ENCODE peak calls at places on chromosomes 2 and 18, in nine cellular contexts. O is upper lobe of right lung; U is MM.1S; V is CD8-positive, alpha-beta T cell; R is transverse colon; B is cardiac muscle cell; F is tibial artery; K is BJ; I is ovary. Z is an unnamed sample.

GRCh38 chr2:102139851-102140250 is 2.7 kb upstream of the IL1R1 start:
- DNase-seq in O (no peak), U (no peak), V (no peak), R (no peak), B (no peak), F (no peak), K (no peak), I (no peak), Z (no peak)

GRCh38 chr2:155965415-155966070 is 367.0 kb downstream of the NR4A2 start:
- DNase-seq in O (no peak), U (no peak), V (no peak), R (no peak), B (no peak), F (no peak), K (no peak), I (no peak), Z (peak; percentile 1)

GRCh38 chr2:118881490-118882129 is 34.2 kb upstream of the EN1 start:
- DNase-seq in O (peak; percentile 75), U (peak; percentile 79), V (peak; percentile 50), R (peak; percentile 65), B (peak; percentile 72), F (no peak), K (no peak), I (no peak), Z (peak; percentile 45)

GRCh38 chr2:86368181-86368824 is 30.9 kb upstream of the REEP1 start:
- DNase-seq in O (peak; percentile 69), U (peak; percentile 75), V (peak; percentile 32), R (peak; percentile 50), B (peak; percentile 78), F (peak; percentile 67), K (no peak), I (peak; percentile 22), Z (no peak)

GRCh38 chr2:241859436-241860183 is 916 bp upstream of the PDCD1 start:
- DNase-seq in O (peak; percentile 66), U (peak; percentile 80), V (peak; percentile 63), R (peak; percentile 47), B (no peak), F (peak; percentile 80), K (no peak), I (peak; percentile 86), Z (no peak)

GRCh38 chr2:98445708-98446577 is 1.3 kb downstream of the INPP4A start:
- DNase-seq in O (no peak), U (peak; percentile 74), V (peak; percentile 42), R (no peak), B (no peak), F (no peak), K (no peak), I (no peak), Z (no peak)

GRCh38 chr2:136008205-136008865 is 22.9 kb upstream of the DARS1 start:
- DNase-seq in O (peak; percentile 80), U (no peak), V (peak; percentile 80), R (peak; percentile 46), B (no peak), F (peak; percentile 72), K (no peak), I (no peak), Z (no peak)

GRCh38 chr2:217383620-217384019 is 523.8 kb upstream of the TNP1 start:
- DNase-seq in O (no peak), U (no peak), V (no peak), R (no peak), B (no peak), F (no peak), K (no peak), I (peak; percentile 41), Z (no peak)

GRCh38 chr2:69554981-69555380 is 88.6 kb downstream of the AAK1 start:
- DNase-seq in O (no peak), U (no peak), V (no peak), R (no peak), B (no peak), F (no peak), K (no peak), I (no peak), Z (no peak)

GRCh38 chr18:6441201-6441600 is 26.5 kb upstream of the L3MBTL4 start:
- DNase-seq in O (no peak), U (no peak), V (no peak), R (no peak), B (peak; percentile 26), F (no peak), K (no peak), I (no peak), Z (no peak)

GRCh38 chr2:36502081-36502480 is 95.9 kb downstream of the FEZ2 start:
- DNase-seq in O (no peak), U (no peak), V (no peak), R (no peak), B (no peak), F (no peak), K (no peak), I (no peak), Z (no peak)

GRCh38 chr18:23626451-23627279 is 36.0 kb downstream of the ANKRD29 start:
- DNase-seq in O (no peak), U (no peak), V (no peak), R (no peak), B (no peak), F (no peak), K (no peak), I (no peak), Z (no peak)

GRCh38 chr2:867296-867695 is 83.4 kb upstream of the SNTG2 start:
- DNase-seq in O (peak; percentile 27), U (no peak), V (no peak), R (no peak), B (no peak), F (no peak), K (no peak), I (no peak), Z (no peak)
- H3K4me3 ChIP-seq in O (no peak overlapping the region), U (no peak overlapping the region), V (no peak overlapping the region), R (no peak overlapping the region), B (no peak overlapping the region), F (no peak overlapping the region), K (no peak overlapping the region), I (no peak overlapping the region), Z (no peak overlapping the region)

GRCh38 chr2:239815638-239816035 is 209.5 kb downstream of the NDUFA10 start:
- DNase-seq in O (no peak), U (no peak), V (no peak), R (no peak), B (no peak), F (peak; percentile 27), K (no peak), I (peak; percentile 3), Z (no peak)

GRCh38 chr2:239816571-239816970 is 208.6 kb downstream of the NDUFA10 start:
- DNase-seq in O (no peak), U (no peak), V (no peak), R (no peak), B (no peak), F (no peak), K (no peak), I (no peak), Z (no peak)

GRCh38 chr2:239818531-239819011 is 206.6 kb downstream of the NDUFA10 start:
- DNase-seq in O (peak; percentile 48), U (no peak), V (no peak), R (no peak), B (no peak), F (peak; percentile 57), K (no peak), I (peak; percentile 14), Z (no peak)

GRCh38 chr2:239818086-239818485 is 207.1 kb downstream of the NDUFA10 start:
- DNase-seq in O (no peak), U (no peak), V (no peak), R (no peak), B (no peak), F (peak; percentile 49), K (no peak), I (peak; percentile 3), Z (no peak)

GRCh38 chr2:239817011-239817490 is 208.1 kb downstream of the NDUFA10 start:
- DNase-seq in O (peak; percentile 41), U (no peak), V (no peak), R (no peak), B (no peak), F (peak; percentile 60), K (no peak), I (peak; percentile 6), Z (no peak)
- H3K27me3 ChIP-seq in O (no peaks in the 10 kb centered on the region), U (no peaks in the 10 kb centered on the region), V (no peaks in the 10 kb centered on the region), R (no peaks in the 10 kb centered on the region), B (no peaks in the 10 kb centered on the region), F (no peaks in the 10 kb centered on the region), K (no peaks in the 10 kb centered on the region), I (no peaks in the 10 kb centered on the region), Z (no peaks in the 10 kb centered on the region)

GRCh38 chr2:43594875-43595274 is 963 bp downstream of the THADA start:
- DNase-seq in O (no peak), U (no peak), V (no peak), R (no peak), B (no peak), F (no peak), K (no peak), I (no peak), Z (no peak)

GRCh38 chr2:43593241-43593640 is 2.6 kb downstream of the THADA start:
- DNase-seq in O (no peak), U (no peak), V (no peak), R (no peak), B (no peak), F (no peak), K (no peak), I (no peak), Z (no peak)

GRCh38 chr2:43595603-43596412 is at the start of gene THADA:
- DNase-seq in O (peak; percentile 99), U (peak; percentile 99), V (peak; percentile 91), R (peak; percentile 100), B (peak; percentile 100), F (peak; percentile 99), K (peak; percentile 94), I (peak; percentile 100), Z (peak; percentile 87)

GRCh38 chr2:43592443-43592842 is 3.4 kb downstream of the THADA start:
- DNase-seq in O (no peak), U (no peak), V (no peak), R (no peak), B (no peak), F (no peak), K (no peak), I (no peak), Z (no peak)
- TF ChIP-seq CTCF in O (no peak), U (no peak), V (no peak), R (no peak), B (no peak), F (no peak), K (peak; percentile 13), I (no peak), Z (no peak)

GRCh38 chr2:137950238-137950637 is 14.0 kb upstream of the HNMT start:
- DNase-seq in O (no peak), U (no peak), V (no peak), R (no peak), B (no peak), F (no peak), K (no peak), I (no peak), Z (no peak)

GRCh38 chr2:137951606-137952005 is 12.7 kb upstream of the HNMT start:
- DNase-seq in O (no peak), U (no peak), V (no peak), R (no peak), B (no peak), F (no peak), K (peak; percentile 36), I (no peak), Z (no peak)

GRCh38 chr2:137957033-137957432 is 7.2 kb upstream of the HNMT start:
- DNase-seq in O (no peak), U (no peak), V (no peak), R (no peak), B (no peak), F (no peak), K (peak; percentile 88), I (no peak), Z (no peak)

GRCh38 chr2:137948894-137949293 is 15.4 kb upstream of the HNMT start:
- DNase-seq in O (no peak), U (no peak), V (no peak), R (no peak), B (no peak), F (no peak), K (no peak), I (no peak), Z (no peak)

GRCh38 chr2:137952586-137953129 is 11.6 kb upstream of the HNMT start:
- DNase-seq in O (no peak), U (no peak), V (no peak), R (no peak), B (no peak), F (no peak), K (no peak), I (peak; percentile 24), Z (no peak)
- H3K4me3 ChIP-seq in O (peak overlapping the region; percentile 13), U (no peak overlapping the region), V (no peak overlapping the region), R (no peak overlapping the region), B (no peak overlapping the region), F (peak overlapping the region; percentile 48), K (no peak overlapping the region), I (peak overlapping the region; percentile 9), Z (no peak overlapping the region)

Z was measured in keratinocyte.